ENCODE peak calls at places on chromosomes 11 and 22, in eight cellular contexts. O, G, M, F, N, A, X and Y are unnamed samples.

GRCh38 chr11:33892906-33893594 is 1.2 kb upstream of the LMO2 start:
- DNase-seq in O (no peak), G (no peak), M (no peak), F (no peak), N (no peak), A (no peak), X (no peak), Y (no peak)

GRCh38 chr22:45503816-45504702 is 1.4 kb downstream of the FBLN1 start:
- DNase-seq in O (no peak), G (no peak), M (peak), F (peak), N (no peak), A (no peak), X (peak), Y (no peak)

GRCh38 chr11:34292546-34292945 is 65.3 kb downstream of the ABTB2 start:
- DNase-seq in O (no peak), G (no peak), M (no peak), F (no peak), N (no peak), A (no peak), X (no peak), Y (no peak)

GRCh38 chr11:109939176-109939810 is 153.9 kb upstream of the ZC3H12C start:
- DNase-seq in O (no peak), G (no peak), M (peak), F (peak), N (no peak), A (peak), X (peak), Y (no peak)

GRCh38 chr22:42408815-42409529 is 23.2 kb downstream of the NFAM1 start:
- DNase-seq in O (no peak), G (no peak), M (no peak), F (no peak), N (no peak), A (no peak), X (no peak), Y (no peak)

GRCh38 chr22:44567846-44568493 is 69.9 kb upstream of the RTL6 start:
- DNase-seq in O (peak), G (peak), M (peak), F (peak), N (peak), A (no peak), X (peak), Y (no peak)

GRCh38 chr11:36131719-36132349 is 157.4 kb downstream of the COMMD9 start:
- DNase-seq in O (no peak), G (no peak), M (peak), F (peak), N (peak), A (peak), X (peak), Y (no peak)

GRCh38 chr11:26931248-26931631 is 62.7 kb upstream of the FIBIN start:
- DNase-seq in O (no peak), G (no peak), M (no peak), F (no peak), N (no peak), A (no peak), X (peak), Y (no peak)

GRCh38 chr11:41786087-41786486 is 326.6 kb upstream of the LRRC4C start:
- DNase-seq in O (no peak), G (no peak), M (no peak), F (peak), N (no peak), A (no peak), X (no peak), Y (no peak)

GRCh38 chr11:133263332-133263731 is 269.0 kb downstream of the OPCML start:
- DNase-seq in O (no peak), G (no peak), M (no peak), F (no peak), N (no peak), A (no peak), X (no peak), Y (no peak)